ENCODE peak calls at places on chromosomes 1 and 21, in four cellular contexts. F is IMR-90, Y is GM12878, O is PC-9. Z is an unnamed sample. For H3K4me1, the result is how much of the 10 kb centered on the place peaks cover.

GRCh38 chr1:15029036-15029435 is 124.5 kb upstream of the TMEM51 start:
- DNase-seq in Y (no peak), F (no peak), O (no peak), Z (no peak)

GRCh38 chr21:46052703-46053651 is 44.9 kb upstream of the COL6A2 start:
- DNase-seq in F (peak), Y (no peak), O (peak), Z (no peak)

GRCh38 chr1:154969246-154969645 is 1.3 kb downstream of the SHC1 start:
- DNase-seq in Y (no peak), F (no peak), O (no peak), Z (no peak)

GRCh38 chr1:209248649-209249279 is 334.8 kb upstream of the CAMK1G start:
- DNase-seq in O (peak), F (peak), Y (peak), Z (peak)

GRCh38 chr1:106613106-106613505 is 443.4 kb upstream of the PRMT6 start:
- DNase-seq in Y (no peak), F (no peak), O (no peak), Z (no peak)

GRCh38 chr1:96730574-96731298 is 9.2 kb downstream of the PTBP2 start:
- DNase-seq in F (peak), O (no peak), Y (no peak), Z (peak)

GRCh38 chr1:57898531-57898930 is 474.7 kb upstream of the DAB1 start:
- DNase-seq in O (no peak), Y (no peak), F (no peak), Z (peak)

GRCh38 chr1:156245451-156246232 is 2.2 kb downstream of the PAQR6 start:
- DNase-seq in F (no peak), Y (no peak), O (no peak), Z (no peak)

GRCh38 chr1:147225193-147225730 is at the start of gene FMO5:
- DNase-seq in O (peak), Y (no peak), F (peak), Z (peak)

GRCh38 chr1:181345146-181345545 is 138.2 kb upstream of the CACNA1E start:
- DNase-seq in F (no peak), Y (no peak), O (no peak), Z (no peak)

GRCh38 chr1:2583871-2584341 is 2.7 kb upstream of the PRXL2B start:
- DNase-seq in F (peak), O (no peak), Y (no peak), Z (peak)

GRCh38 chr1:94654031-94654430 is 112.5 kb upstream of the F3 start:
- DNase-seq in O (peak), Y (no peak), F (peak), Z (no peak)

GRCh38 chr1:40818264-40818961 is 34.8 kb downstream of the KCNQ4 start:
- DNase-seq in F (no peak), O (no peak), Y (no peak), Z (peak)

GRCh38 chr1:169711469-169712308 is at the start of gene SELL:
- DNase-seq in F (peak), O (peak), Y (peak), Z (peak)

GRCh38 chr1:39292401-39292800 is 87.9 kb downstream of the MACF1 start:
- DNase-seq in Y (no peak), O (no peak), F (no peak), Z (no peak)

GRCh38 chr1:204217648-204218000 is 3.8 kb upstream of the GOLT1A start:
- DNase-seq in F (no peak), Y (no peak), O (no peak), Z (no peak)

GRCh38 chr1:200488375-200489165 is 78.7 kb upstream of the ZNF281 start:
- DNase-seq in O (peak), F (peak), Y (peak), Z (peak)

GRCh38 chr1:217105432-217105831 is 382.2 kb upstream of the ESRRG start:
- DNase-seq in O (no peak), Y (no peak), F (no peak), Z (peak)

GRCh38 chr1:3306583-3307285 is 147.7 kb upstream of the ARHGEF16 start:
- DNase-seq in Y (no peak), O (peak), F (peak), Z (no peak)

GRCh38 chr21:18449586-18449985 is 46.0 kb upstream of the TMPRSS15 start:
- DNase-seq in F (no peak), O (no peak), Y (no peak), Z (no peak)

GRCh38 chr1:203471841-203472240 is 3.8 kb upstream of the PRELP start:
- DNase-seq in Y (no peak), O (no peak), F (no peak), Z (no peak)

GRCh38 chr1:36143424-36143823 is 5.9 kb downstream of the TRAPPC3 start:
- DNase-seq in Y (no peak), F (no peak), O (no peak), Z (no peak)

GRCh38 chr1:66450847-66451246 is 83.1 kb upstream of the SGIP1 start:
- DNase-seq in F (no peak), Y (no peak), O (no peak), Z (no peak)

GRCh38 chr1:9289724-9290493 is 2.8 kb upstream of the SPSB1 start:
- DNase-seq in Y (no peak), O (peak), F (peak), Z (no peak)

GRCh38 chr21:44582980-44583799 is 2.8 kb upstream of the KRTAP10-5 start:
- DNase-seq in O (no peak), F (no peak), Y (no peak), Z (peak)

GRCh38 chr1:59116920-59117542 is 179.9 kb upstream of the FGGY start:
- DNase-seq in Y (no peak), F (peak), O (no peak), Z (peak)

GRCh38 chr1:184222561-184223157 is 164.2 kb upstream of the C1orf21 start:
- DNase-seq in F (peak), Y (peak), O (peak), Z (peak)

GRCh38 chr1:154840557-154841176 is 29.4 kb downstream of the KCNN3 start:
- DNase-seq in Y (no peak), O (no peak), F (peak), Z (no peak)

GRCh38 chr1:99869304-99869703 is 19.1 kb downstream of the AGL start:
- DNase-seq in Y (no peak), F (peak), O (no peak), Z (no peak)

GRCh38 chr1:93613895-93614294 is 67.7 kb downstream of the BCAR3 start:
- DNase-seq in O (no peak), F (peak), Y (no peak), Z (peak)

GRCh38 chr21:37204580-37204979 is 62.6 kb downstream of the VPS26C start:
- DNase-seq in O (no peak), F (peak), Y (no peak), Z (no peak)

DNA sequence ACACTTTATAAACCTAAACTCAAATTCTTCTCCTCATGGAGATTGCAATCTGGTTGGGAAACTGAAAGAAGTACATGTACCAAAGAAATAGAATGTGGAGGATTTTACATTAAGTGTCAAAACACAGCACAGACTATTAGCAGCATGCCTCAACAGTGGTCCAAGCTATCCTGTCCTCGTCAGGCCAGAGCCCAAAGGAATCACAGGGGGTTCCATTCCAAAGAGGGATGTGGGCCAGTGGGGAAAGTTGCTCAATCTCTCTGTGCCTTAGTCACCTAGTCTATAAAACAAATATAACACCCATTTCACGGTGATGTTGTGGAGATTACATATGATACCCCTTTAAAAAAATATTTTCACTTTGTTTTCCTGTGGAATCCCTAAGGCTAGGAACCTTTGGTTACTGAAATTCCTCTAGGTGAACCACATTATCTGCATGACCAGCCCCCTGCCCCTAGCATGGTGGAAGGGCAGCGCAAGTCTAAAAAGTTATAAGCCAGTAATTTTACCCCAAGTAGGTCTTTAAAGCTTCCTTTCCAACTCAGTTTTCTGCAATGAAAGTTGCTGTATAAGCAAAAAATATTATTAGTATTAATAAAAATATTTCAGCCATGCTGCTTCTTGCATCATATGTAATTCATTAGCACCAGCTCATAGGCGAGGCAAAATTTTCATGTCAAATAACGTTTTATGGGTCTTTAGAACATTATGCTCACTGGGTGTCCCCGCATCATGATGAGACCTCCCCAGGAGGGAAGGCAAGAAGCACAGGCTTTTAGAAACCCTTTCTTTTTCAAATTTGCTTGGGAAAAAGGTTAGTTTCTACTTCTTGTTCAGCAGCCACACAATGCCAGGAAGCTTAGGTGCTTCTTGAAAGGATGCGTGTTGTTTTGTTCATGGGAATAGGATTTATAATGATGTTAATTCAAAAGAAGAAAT is 548.8 kb upstream of the PKN2 start:
- DNase-seq in Y (no peak), O (no peak), F (no peak), Z (no peak)
- H3K4me1 ChIP-seq in Y (under half), O (under half), F (under half), Z (under half)

GRCh38 chr1:210313046-210313445 is 15.7 kb upstream of the HHAT start:
- DNase-seq in Y (no peak), F (no peak), O (no peak), Z (no peak)

GRCh38 chr1:210311726-210312493 is 16.8 kb upstream of the HHAT start:
- DNase-seq in Y (no peak), F (no peak), O (no peak), Z (no peak)

GRCh38 chr1:210315529-210315928 is 13.2 kb upstream of the HHAT start:
- DNase-seq in Y (no peak), O (no peak), F (no peak), Z (no peak)

DNA sequence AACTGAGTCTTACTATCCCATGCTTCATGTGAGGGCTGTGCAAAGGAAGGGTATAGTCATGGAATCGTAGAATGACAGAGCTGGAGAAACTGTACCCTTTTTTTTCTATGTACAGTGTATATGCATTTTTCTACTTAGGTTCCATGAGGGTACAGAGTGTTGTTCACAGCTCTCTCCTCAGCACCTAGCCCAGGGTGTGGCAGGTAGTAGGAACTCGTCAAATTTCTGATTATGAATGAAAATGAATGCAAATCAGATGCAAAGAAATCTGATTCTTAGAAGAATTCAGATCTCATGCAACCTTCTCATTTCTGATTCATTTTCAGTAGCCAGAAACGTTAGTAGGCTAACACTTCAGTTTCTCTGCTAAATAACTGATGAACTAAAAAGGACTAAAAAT is 18.1 kb upstream of the HHAT start:
- DNase-seq in Y (no peak), F (no peak), O (no peak), Z (no peak)
- H2AFZ ChIP-seq in Y (no peak), F (no peak), O (no peak), Z (peak)

GRCh38 chr1:206923961-206924548 is 2.3 kb upstream of the FCMR start:
- DNase-seq in O (no peak), Y (no peak), F (no peak), Z (no peak)
- H3K4me1 ChIP-seq in O (under half), Y (under half), F (under half), Z (under half)

GRCh38 chr1:25821112-25821476 is 1.3 kb downstream of the MTFR1L start:
- DNase-seq in F (no peak), Y (no peak), O (no peak), Z (no peak)
- H2AFZ ChIP-seq in F (peak), Y (peak), O (peak), Z (no peak)